ENCODE peak calls at places on chromosomes 2 and 18, in seven cellular contexts. One of them, this sample, is unnamed.

GRCh38 chr2:86584164-86584913 is 21.1 kb upstream of the CHMP3 start:
- DNase-seq in HCT116: no peak
- DNase-seq in H1: no peak
- DNase-seq in K562: no peak
- DNase-seq in SK-N-SH: peak
- DNase-seq in Panc1: no peak
- DNase-seq in GM12878: no peak
- DNase-seq in this sample: no peak

GRCh38 chr18:69763002-69763401 is 184.7 kb downstream of the CD226 start:
- DNase-seq in HCT116: no peak
- DNase-seq in H1: no peak
- DNase-seq in K562: no peak
- DNase-seq in SK-N-SH: no peak
- DNase-seq in Panc1: no peak
- DNase-seq in GM12878: no peak
- DNase-seq in this sample: no peak

GRCh38 chr2:218223046-218223445 is 6.1 kb downstream of the ARPC2 start:
- DNase-seq in HCT116: no peak
- DNase-seq in H1: no peak
- DNase-seq in K562: no peak
- DNase-seq in SK-N-SH: no peak
- DNase-seq in Panc1: no peak
- DNase-seq in GM12878: no peak
- DNase-seq in this sample: no peak

GRCh38 chr2:73770725-73771124 is 9.2 kb downstream of the DUSP11 start:
- DNase-seq in HCT116: no peak
- DNase-seq in H1: no peak
- DNase-seq in K562: no peak
- DNase-seq in SK-N-SH: no peak
- DNase-seq in Panc1: no peak
- DNase-seq in GM12878: no peak
- DNase-seq in this sample: no peak

GRCh38 chr18:10406172-10406663 is 48.2 kb upstream of the APCDD1 start:
- DNase-seq in HCT116: no peak
- DNase-seq in H1: no peak
- DNase-seq in K562: no peak
- DNase-seq in SK-N-SH: no peak
- DNase-seq in Panc1: no peak
- DNase-seq in GM12878: no peak
- DNase-seq in this sample: no peak

GRCh38 chr2:188628989-188629889 is 337.6 kb downstream of the GULP1 start:
- DNase-seq in HCT116: peak
- DNase-seq in H1: no peak
- DNase-seq in K562: no peak
- DNase-seq in SK-N-SH: no peak
- DNase-seq in Panc1: no peak
- DNase-seq in GM12878: no peak
- DNase-seq in this sample: no peak

GRCh38 chr18:12702221-12703095 is at the start of the genes CEP76 and PSMG2:
- DNase-seq in HCT116: peak
- DNase-seq in H1: peak
- DNase-seq in K562: peak
- DNase-seq in SK-N-SH: peak
- DNase-seq in Panc1: no peak
- DNase-seq in GM12878: peak
- DNase-seq in this sample: peak

GRCh38 chr2:64491426-64491825 is 32.7 kb upstream of the AFTPH start:
- DNase-seq in HCT116: no peak
- DNase-seq in H1: no peak
- DNase-seq in K562: no peak
- DNase-seq in SK-N-SH: no peak
- DNase-seq in Panc1: no peak
- DNase-seq in GM12878: no peak
- DNase-seq in this sample: no peak

GRCh38 chr18:35220424-35220823 is 20.4 kb upstream of the ZNF397 start:
- DNase-seq in HCT116: no peak
- DNase-seq in H1: no peak
- DNase-seq in K562: no peak
- DNase-seq in SK-N-SH: no peak
- DNase-seq in Panc1: no peak
- DNase-seq in GM12878: no peak
- DNase-seq in this sample: no peak

GRCh38 chr2:230124792-230125452 is 56.2 kb upstream of the SLC16A14 start:
- DNase-seq in HCT116: no peak
- DNase-seq in H1: no peak
- DNase-seq in K562: no peak
- DNase-seq in SK-N-SH: no peak
- DNase-seq in Panc1: no peak
- DNase-seq in GM12878: no peak
- DNase-seq in this sample: no peak

GRCh38 chr2:165601866-165602636 is 132.6 kb downstream of the CSRNP3 start:
- DNase-seq in HCT116: no peak
- DNase-seq in H1: no peak
- DNase-seq in K562: no peak
- DNase-seq in SK-N-SH: no peak
- DNase-seq in Panc1: no peak
- DNase-seq in GM12878: no peak
- DNase-seq in this sample: no peak

DNA sequence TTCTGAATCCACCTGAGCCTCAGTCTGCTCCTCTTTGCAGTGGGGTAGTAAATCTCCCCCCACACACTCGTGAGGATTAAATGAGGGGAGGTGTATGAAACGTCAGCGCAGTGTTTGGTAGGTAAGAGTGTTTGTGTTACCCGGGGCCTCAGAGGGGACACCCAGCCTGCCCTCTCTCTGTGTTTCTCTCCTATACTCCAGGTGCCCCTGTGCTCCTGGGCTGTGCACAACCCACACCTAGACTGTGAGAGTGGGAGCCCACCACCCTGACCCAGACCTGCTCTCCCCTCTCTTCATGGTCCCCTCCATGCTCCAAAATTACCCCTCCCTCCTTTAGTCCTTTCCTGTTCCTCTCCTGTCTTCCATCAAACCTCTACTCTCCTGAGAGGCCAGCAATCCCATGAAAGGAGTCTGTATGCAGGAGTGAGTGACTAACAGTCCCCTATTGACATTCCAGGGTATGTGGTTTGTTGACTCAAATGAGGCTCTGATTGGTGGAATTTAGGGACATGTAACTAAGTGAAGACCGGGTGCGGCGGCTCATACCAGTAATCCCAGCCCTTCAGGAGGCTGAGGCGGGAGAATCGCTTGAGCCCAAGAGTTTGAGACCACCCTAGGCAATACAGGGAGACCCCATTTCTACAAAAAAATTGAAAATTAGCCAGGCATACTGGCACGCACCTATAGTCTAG is 10.4 kb downstream of the CIB4 start:
- DNase-seq in HCT116: peak
- DNase-seq in H1: no peak
- DNase-seq in K562: no peak
- DNase-seq in SK-N-SH: no peak
- DNase-seq in Panc1: peak
- DNase-seq in GM12878: no peak
- DNase-seq in this sample: peak
- TF ChIP-seq SIN3A in HCT116: no peak
- TF ChIP-seq SIN3A in H1: no peak
- TF ChIP-seq SIN3A in K562: no peak
- TF ChIP-seq SIN3A in SK-N-SH: no peak
- TF ChIP-seq SIN3A in Panc1: no peak
- TF ChIP-seq SIN3A in GM12878: no peak
- TF ChIP-seq SIN3A in this sample: no peak

GRCh38 chr2:53939656-53940055 is 31.1 kb downstream of the PSME4 start:
- DNase-seq in HCT116: no peak
- DNase-seq in H1: no peak
- DNase-seq in K562: no peak
- DNase-seq in SK-N-SH: no peak
- DNase-seq in Panc1: no peak
- DNase-seq in GM12878: no peak
- DNase-seq in this sample: no peak
- TF ChIP-seq SIN3A in HCT116: no peak
- TF ChIP-seq SIN3A in H1: no peak
- TF ChIP-seq SIN3A in K562: no peak
- TF ChIP-seq SIN3A in SK-N-SH: no peak
- TF ChIP-seq SIN3A in Panc1: no peak
- TF ChIP-seq SIN3A in GM12878: no peak
- TF ChIP-seq SIN3A in this sample: no peak

GRCh38 chr2:235301202-235302076 is 192.4 kb upstream of the AGAP1 start:
- DNase-seq in HCT116: no peak
- DNase-seq in H1: no peak
- DNase-seq in K562: no peak
- DNase-seq in SK-N-SH: no peak
- DNase-seq in Panc1: no peak
- DNase-seq in GM12878: no peak
- DNase-seq in this sample: no peak

GRCh38 chr2:235303499-235304291 is 190.1 kb upstream of the AGAP1 start:
- DNase-seq in HCT116: no peak
- DNase-seq in H1: no peak
- DNase-seq in K562: no peak
- DNase-seq in SK-N-SH: no peak
- DNase-seq in Panc1: no peak
- DNase-seq in GM12878: no peak
- DNase-seq in this sample: no peak

GRCh38 chr2:235295831-235296230 is 198.0 kb upstream of the AGAP1 start:
- DNase-seq in HCT116: no peak
- DNase-seq in H1: no peak
- DNase-seq in K562: no peak
- DNase-seq in SK-N-SH: no peak
- DNase-seq in Panc1: no peak
- DNase-seq in GM12878: no peak
- DNase-seq in this sample: no peak

GRCh38 chr2:235302263-235302662 is 191.6 kb upstream of the AGAP1 start:
- DNase-seq in HCT116: no peak
- DNase-seq in H1: no peak
- DNase-seq in K562: no peak
- DNase-seq in SK-N-SH: no peak
- DNase-seq in Panc1: no peak
- DNase-seq in GM12878: no peak
- DNase-seq in this sample: no peak

GRCh38 chr2:235300368-235301201 is 193.3 kb upstream of the AGAP1 start:
- DNase-seq in HCT116: no peak
- DNase-seq in H1: no peak
- DNase-seq in K562: no peak
- DNase-seq in SK-N-SH: no peak
- DNase-seq in Panc1: no peak
- DNase-seq in GM12878: no peak
- DNase-seq in this sample: no peak
- TF ChIP-seq SIN3A in HCT116: no peak
- TF ChIP-seq SIN3A in H1: no peak
- TF ChIP-seq SIN3A in K562: no peak
- TF ChIP-seq SIN3A in SK-N-SH: no peak
- TF ChIP-seq SIN3A in Panc1: no peak
- TF ChIP-seq SIN3A in GM12878: no peak
- TF ChIP-seq SIN3A in this sample: no peak

GRCh38 chr2:200172521-200172920 is 134.0 kb upstream of the SPATS2L start:
- DNase-seq in HCT116: no peak
- DNase-seq in H1: no peak
- DNase-seq in K562: no peak
- DNase-seq in SK-N-SH: no peak
- DNase-seq in Panc1: no peak
- DNase-seq in GM12878: no peak
- DNase-seq in this sample: no peak
- TF ChIP-seq SIN3A in HCT116: no peak
- TF ChIP-seq SIN3A in H1: no peak
- TF ChIP-seq SIN3A in K562: no peak
- TF ChIP-seq SIN3A in SK-N-SH: no peak
- TF ChIP-seq SIN3A in Panc1: no peak
- TF ChIP-seq SIN3A in GM12878: no peak
- TF ChIP-seq SIN3A in this sample: no peak

GRCh38 chr2:172376505-172377125 is 50.8 kb upstream of the ITGA6 start:
- DNase-seq in HCT116: no peak
- DNase-seq in H1: no peak
- DNase-seq in K562: no peak
- DNase-seq in SK-N-SH: no peak
- DNase-seq in Panc1: no peak
- DNase-seq in GM12878: no peak
- DNase-seq in this sample: no peak
- TF ChIP-seq SIN3A in HCT116: no peak
- TF ChIP-seq SIN3A in H1: no peak
- TF ChIP-seq SIN3A in K562: no peak
- TF ChIP-seq SIN3A in SK-N-SH: no peak
- TF ChIP-seq SIN3A in Panc1: no peak
- TF ChIP-seq SIN3A in GM12878: no peak
- TF ChIP-seq SIN3A in this sample: no peak

This sample was measured in HepG2.